ENCODE peak calls at places on chromosomes 2 and 18, in six cellular contexts. E, W, G, P, V and B are unnamed samples.

GRCh38 chr2:45578056-45578843 is 32.8 kb downstream of the SRBD1 start:
- DNase-seq in W (peak; percentile 59), V (peak; percentile 33), G (peak; percentile 16), E (peak; percentile 45), P (no peak), B (no peak)

GRCh38 chr2:230893338-230893737 is 28.6 kb downstream of the ITM2C start:
- DNase-seq in E (no peak), W (no peak), P (no peak), G (no peak), V (peak; percentile 47), B (no peak)

GRCh38 chr18:67783215-67783946 is 266.9 kb upstream of the DSEL start:
- DNase-seq in E (peak; percentile 93), G (peak; percentile 69), P (no peak), V (no peak), W (peak; percentile 93), B (no peak)

GRCh38 chr2:233094614-233095013 is 34.5 kb downstream of the INPP5D start:
- DNase-seq in E (no peak), W (no peak), V (no peak), G (no peak), P (no peak), B (no peak)

GRCh38 chr2:177275041-177275440 is 10.5 kb upstream of the NFE2L2 start:
- DNase-seq in P (no peak), W (peak; percentile 94), E (peak; percentile 40), V (no peak), G (no peak), B (no peak)

GRCh38 chr2:23322813-23323212 is 62.2 kb upstream of the KLHL29 start:
- DNase-seq in V (no peak), P (no peak), E (no peak), G (no peak), W (no peak), B (no peak)

GRCh38 chr2:33372940-33373553 is 103.4 kb upstream of the RASGRP3 start:
- DNase-seq in G (peak; percentile 83), P (no peak), E (peak; percentile 45), W (peak; percentile 28), V (no peak), B (peak; percentile 32)

GRCh38 chr2:128489580-128490273 is 171.1 kb upstream of the HS6ST1 start:
- DNase-seq in G (no peak), P (no peak), W (no peak), E (no peak), V (peak; percentile 15), B (no peak)

GRCh38 chr18:10928971-10929373 is 220.4 kb downstream of the PIEZO2 start:
- DNase-seq in G (no peak), V (no peak), E (peak; percentile 81), P (no peak), W (peak; percentile 97), B (no peak)

GRCh38 chr2:215027775-215028174 is 110.7 kb downstream of the ABCA12 start:
- DNase-seq in V (no peak), E (no peak), P (no peak), G (no peak), W (no peak), B (no peak)

GRCh38 chr2:70684846-70685622 is 83.0 kb downstream of the ADD2 start:
- DNase-seq in E (no peak), V (peak; percentile 7), W (no peak), G (no peak), P (no peak), B (no peak)

GRCh38 chr2:174597347-174598047 is at the start of gene WIPF1:
- DNase-seq in V (no peak), W (peak; percentile 86), E (peak; percentile 92), G (peak; percentile 31), P (no peak), B (no peak)

GRCh38 chr2:85389139-85389538 is 21.0 kb downstream of the CAPG start:
- DNase-seq in W (no peak), G (no peak), P (no peak), E (no peak), V (no peak), B (no peak)

GRCh38 chr18:79922971-79923411 is 28.5 kb downstream of the SLC66A2 start:
- DNase-seq in P (no peak), E (no peak), V (peak; percentile 19), G (no peak), W (no peak), B (no peak)

GRCh38 chr2:190759749-190760213 is 110.9 kb downstream of the NAB1 start:
- DNase-seq in P (no peak), E (peak; percentile 92), W (peak; percentile 87), V (no peak), G (peak; percentile 10), B (no peak)

GRCh38 chr2:172552547-172553291 is 3.2 kb upstream of the PDK1 start:
- DNase-seq in V (no peak), G (peak; percentile 32), W (peak; percentile 96), E (peak; percentile 80), P (no peak), B (no peak)

GRCh38 chr2:45237850-45238542 is 228.7 kb upstream of the SIX2 start:
- DNase-seq in V (no peak), G (peak; percentile 22), E (peak; percentile 74), W (peak; percentile 95), P (no peak), B (no peak)

GRCh38 chr2:74261204-74261864 is 62.9 kb downstream of the MTHFD2 start:
- DNase-seq in V (peak; percentile 86), W (no peak), G (peak; percentile 56), P (peak; percentile 34), E (peak; percentile 26), B (peak; percentile 5)

GRCh38 chr2:152560163-152560562 is 157.1 kb downstream of the PRPF40A start:
- DNase-seq in P (no peak), E (no peak), G (no peak), W (peak; percentile 77), V (no peak), B (no peak)

GRCh38 chr18:68459968-68460367 is 254.9 kb downstream of the TMX3 start:
- DNase-seq in V (no peak), E (no peak), W (no peak), P (no peak), G (no peak), B (no peak)

GRCh38 chr2:124607679-124608078 is 582.6 kb downstream of the CNTNAP5 start:
- DNase-seq in P (no peak), E (no peak), V (no peak), G (no peak), W (no peak), B (no peak)

GRCh38 chr2:190678444-190679162 is 29.7 kb downstream of the NAB1 start:
- DNase-seq in P (no peak), G (no peak), W (peak; percentile 35), V (no peak), E (peak; percentile 6), B (no peak)

GRCh38 chr2:20067992-20068727 is 16.7 kb upstream of the LAPTM4A start:
- DNase-seq in G (peak; percentile 96), W (peak; percentile 96), V (no peak), E (peak; percentile 84), P (no peak), B (no peak)

GRCh38 chr2:43136862-43137261 is 89.5 kb downstream of the ZFP36L2 start:
- DNase-seq in E (no peak), W (no peak), V (no peak), G (no peak), P (no peak), B (no peak)

GRCh38 chr18:10318686-10318960 is 135.8 kb upstream of the APCDD1 start:
- DNase-seq in E (no peak), P (no peak), G (peak; percentile 7), V (no peak), W (peak; percentile 25), B (no peak)

GRCh38 chr2:12856934-12857660 is 140.4 kb downstream of the TRIB2 start:
- DNase-seq in W (peak; percentile 75), V (no peak), E (peak; percentile 45), P (no peak), G (no peak), B (no peak)

GRCh38 chr2:195360242-195360641 is 296.8 kb upstream of the SLC39A10 start:
- DNase-seq in E (no peak), G (no peak), W (no peak), V (no peak), P (no peak), B (no peak)

GRCh38 chr2:44983836-44984604 is 25.2 kb downstream of the SIX2 start:
- DNase-seq in V (no peak), E (no peak), W (no peak), G (no peak), P (no peak), B (no peak)

GRCh38 chr2:240640939-240641338 is 15.7 kb downstream of the GPR35 start:
- DNase-seq in V (peak; percentile 82), G (peak; percentile 15), P (peak; percentile 49), E (no peak), W (no peak), B (peak; percentile 32)

GRCh38 chr2:144507441-144508161 is 12.3 kb downstream of the ZEB2 start:
- DNase-seq in V (no peak), P (no peak), W (no peak), E (no peak), G (no peak), B (no peak)

GRCh38 chr2:3282056-3282998 is 95.3 kb downstream of the EIPR1 start:
- DNase-seq in E (no peak), V (peak; percentile 24), G (no peak), P (no peak), W (peak; percentile 33), B (no peak)

DNA sequence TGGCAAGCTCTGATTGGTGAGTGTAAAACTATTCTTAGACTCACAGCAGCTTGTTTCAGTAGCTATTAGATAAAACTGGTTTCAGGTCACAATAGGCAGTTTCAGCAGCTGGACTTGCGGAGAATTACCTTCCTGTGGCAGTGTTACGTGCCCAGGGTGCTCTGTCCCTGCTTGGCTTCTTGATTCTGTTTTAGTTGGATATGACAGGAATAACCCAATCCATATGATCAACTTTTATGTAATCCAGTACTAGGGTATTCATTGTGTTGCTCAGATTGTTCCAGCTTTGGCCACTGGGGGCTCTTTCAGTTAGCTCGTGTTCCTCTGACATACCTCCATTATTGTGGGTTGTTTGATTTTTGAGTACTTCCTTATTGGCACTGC is 43.1 kb downstream of the INPP4A start:
- DNase-seq in W (peak; percentile 17), G (peak; percentile 72), P (no peak), E (peak; percentile 37), V (peak; percentile 40), B (no peak)
- H3K79me1 ChIP-seq in W (peaks cover 45% of the 10 kb centered on the region), G (no peaks in the 10 kb centered on the region), P (peaks cover 14% of the 10 kb centered on the region), E (peaks cover 54% of the 10 kb centered on the region), V (peaks cover 5% of the 10 kb centered on the region), B (peaks cover 2% of the 10 kb centered on the region)

GRCh38 chr2:222709191-222709891 is 37.9 kb downstream of the MOGAT1 start:
- DNase-seq in V (peak; percentile 75), W (peak; percentile 99), P (no peak), G (peak; percentile 95), E (peak; percentile 100), B (peak; percentile 23)
- H2AFZ ChIP-seq in V (no peak overlapping the region), W (peak overlapping the region; percentile 47), P (peak overlapping the region; percentile 37), G (no peak overlapping the region), E (peak overlapping the region; percentile 18), B (peak overlapping the region; percentile 31)

DNA sequence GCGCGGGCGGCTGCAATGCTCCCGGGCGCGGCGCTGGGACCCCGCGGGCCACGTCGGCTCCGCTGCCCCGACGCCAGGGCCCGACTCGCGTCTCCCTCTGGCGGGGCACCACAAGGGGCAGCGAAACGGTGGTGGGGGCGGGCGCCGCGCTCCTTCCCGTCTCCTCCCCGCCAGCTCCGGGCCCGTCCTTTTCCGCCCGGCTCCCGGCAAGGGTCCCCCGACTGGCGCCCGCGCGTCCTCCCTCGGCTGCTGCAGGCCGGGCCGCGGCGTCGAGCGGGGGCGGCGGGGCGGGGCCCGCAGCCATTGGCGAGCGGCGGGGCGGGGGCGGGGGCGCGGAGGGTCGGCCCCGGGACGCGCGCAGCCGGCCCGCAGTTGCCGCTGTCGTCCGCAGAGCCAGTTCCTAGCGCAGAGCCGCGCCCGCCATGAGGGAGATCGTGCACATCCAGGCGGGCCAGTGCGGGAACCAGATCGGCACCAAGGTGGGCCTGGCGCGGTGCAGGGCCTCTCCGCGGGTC is at the start of gene TUBB6:
- DNase-seq in E (peak; percentile 88), P (no peak), W (peak; percentile 81), G (peak; percentile 71), V (peak; percentile 66), B (peak; percentile 57)
- H2BK5ac ChIP-seq in E (peak within 1 kb of the TSS; percentile 96), P (no peak within 1 kb of the TSS), W (peak within 1 kb of the TSS; percentile 84), G (peak within 1 kb of the TSS; percentile 96), V (no peak within 1 kb of the TSS), B (no peak within 1 kb of the TSS)

GRCh38 chr2:182864949-182865348 is 1.5 kb downstream of the FRZB start:
- DNase-seq in P (no peak), G (no peak), V (no peak), W (no peak), E (no peak), B (no peak)
- H3K79me1 ChIP-seq in P (no peaks in the 10 kb centered on the region), G (peaks cover 3% of the 10 kb centered on the region), V (no peaks in the 10 kb centered on the region), W (no peaks in the 10 kb centered on the region), E (no peaks in the 10 kb centered on the region), B (peaks cover 4% of the 10 kb centered on the region)